ENCODE peak calls at places on chromosomes 16 and 17, in seven cellular contexts. O, Z, R, G, D, V and J are unnamed samples.

GRCh38 chr17:33531311-33531710 is 238.2 kb upstream of the ASIC2 start:
- DNase-seq in O (no peak), Z (no peak), R (no peak), G (no peak), D (no peak), V (no peak), J (no peak)

GRCh38 chr17:21008516-21008915 is 34.3 kb downstream of the USP22 start:
- DNase-seq in O (no peak), Z (no peak), R (no peak), G (no peak), D (no peak), V (no peak), J (no peak)

GRCh38 chr17:45874148-45874547 is 20.2 kb upstream of the MAPT start:
- DNase-seq in O (peak; percentile 24), Z (no peak), R (no peak), G (no peak), D (no peak), V (no peak), J (no peak)

GRCh38 chr17:628507-628941 is 86.1 kb downstream of the VPS53 start:
- DNase-seq in O (no peak), Z (no peak), R (no peak), G (no peak), D (no peak), V (peak; percentile 26), J (no peak)

GRCh38 chr17:78343433-78344201 is 16.3 kb downstream of the SOCS3 start:
- DNase-seq in O (no peak), Z (no peak), R (peak; percentile 81), G (peak; percentile 50), D (no peak), V (no peak), J (no peak)

GRCh38 chr17:1398900-1399299 is 1.1 kb downstream of the YWHAE start:
- DNase-seq in O (peak; percentile 42), Z (no peak), R (peak; percentile 25), G (no peak), D (no peak), V (peak; percentile 30), J (no peak)

GRCh38 chr17:56819431-56820145 is 14.1 kb downstream of the C17orf67 start:
- DNase-seq in O (peak; percentile 80), Z (peak; percentile 73), R (peak; percentile 80), G (peak; percentile 76), D (peak; percentile 85), V (peak; percentile 72), J (peak; percentile 10)

GRCh38 chr16:31869511-31870201 is 4.0 kb upstream of the ZNF267 start:
- DNase-seq in O (peak; percentile 51), Z (no peak), R (peak; percentile 78), G (no peak), D (no peak), V (peak; percentile 56), J (no peak)

GRCh38 chr17:1714980-1715802 is 5.0 kb upstream of the TLCD2 start:
- DNase-seq in O (peak; percentile 41), Z (peak; percentile 71), R (no peak), G (peak; percentile 84), D (peak; percentile 45), V (peak; percentile 95), J (peak; percentile 60)

GRCh38 chr17:65022137-65022536 is 34.4 kb downstream of the GNA13 start:
- DNase-seq in O (peak; percentile 37), Z (no peak), R (no peak), G (no peak), D (no peak), V (no peak), J (no peak)

GRCh38 chr17:69103557-69104233 is 38.0 kb downstream of the ABCA6 start:
- DNase-seq in O (no peak), Z (no peak), R (no peak), G (no peak), D (no peak), V (no peak), J (no peak)

GRCh38 chr17:76925333-76925935 is 57.2 kb downstream of the MGAT5B start:
- DNase-seq in O (no peak), Z (peak; percentile 37), R (no peak), G (no peak), D (no peak), V (no peak), J (no peak)

GRCh38 chr17:22669721-22670120 is 977.4 kb downstream of the KCNJ18 start:
- DNase-seq in O (no peak), Z (no peak), R (no peak), G (no peak), D (no peak), V (no peak), J (no peak)

GRCh38 chr16:88103011-88103410 is 151.8 kb downstream of the BANP start:
- DNase-seq in O (no peak), Z (no peak), R (no peak), G (no peak), D (no peak), V (no peak), J (no peak)

GRCh38 chr16:66509576-66509975 is 40.3 kb downstream of the TK2 start:
- DNase-seq in O (no peak), Z (no peak), R (no peak), G (peak; percentile 18), D (no peak), V (no peak), J (no peak)

GRCh38 chr17:7559307-7560171 is 989 bp downstream of the TNFSF13 start:
- DNase-seq in O (no peak), Z (no peak), R (no peak), G (peak; percentile 79), D (no peak), V (no peak), J (no peak)
- H3K4me3 ChIP-seq in O (no peak overlapping the region), Z (no peak overlapping the region), R (no peak overlapping the region), G (peak overlapping the region; percentile 67), D (no peak overlapping the region), V (no peak overlapping the region), J (no peak overlapping the region)

GRCh38 chr17:32265192-32265895 is at the start of gene RHBDL3:
- DNase-seq in O (no peak), Z (peak; percentile 41), R (no peak), G (peak; percentile 32), D (no peak), V (no peak), J (no peak)

GRCh38 chr17:32265896-32266388 is 310 bp downstream of the RHBDL3 start:
- DNase-seq in O (no peak), Z (no peak), R (no peak), G (no peak), D (no peak), V (no peak), J (no peak)

GRCh38 chr17:32264823-32265191 is 825 bp upstream of the RHBDL3 start:
- DNase-seq in O (no peak), Z (no peak), R (no peak), G (no peak), D (no peak), V (no peak), J (no peak)

GRCh38 chr17:32267690-32268205 is 2.1 kb downstream of the RHBDL3 start:
- DNase-seq in O (no peak), Z (no peak), R (no peak), G (no peak), D (no peak), V (no peak), J (no peak)

DNA sequence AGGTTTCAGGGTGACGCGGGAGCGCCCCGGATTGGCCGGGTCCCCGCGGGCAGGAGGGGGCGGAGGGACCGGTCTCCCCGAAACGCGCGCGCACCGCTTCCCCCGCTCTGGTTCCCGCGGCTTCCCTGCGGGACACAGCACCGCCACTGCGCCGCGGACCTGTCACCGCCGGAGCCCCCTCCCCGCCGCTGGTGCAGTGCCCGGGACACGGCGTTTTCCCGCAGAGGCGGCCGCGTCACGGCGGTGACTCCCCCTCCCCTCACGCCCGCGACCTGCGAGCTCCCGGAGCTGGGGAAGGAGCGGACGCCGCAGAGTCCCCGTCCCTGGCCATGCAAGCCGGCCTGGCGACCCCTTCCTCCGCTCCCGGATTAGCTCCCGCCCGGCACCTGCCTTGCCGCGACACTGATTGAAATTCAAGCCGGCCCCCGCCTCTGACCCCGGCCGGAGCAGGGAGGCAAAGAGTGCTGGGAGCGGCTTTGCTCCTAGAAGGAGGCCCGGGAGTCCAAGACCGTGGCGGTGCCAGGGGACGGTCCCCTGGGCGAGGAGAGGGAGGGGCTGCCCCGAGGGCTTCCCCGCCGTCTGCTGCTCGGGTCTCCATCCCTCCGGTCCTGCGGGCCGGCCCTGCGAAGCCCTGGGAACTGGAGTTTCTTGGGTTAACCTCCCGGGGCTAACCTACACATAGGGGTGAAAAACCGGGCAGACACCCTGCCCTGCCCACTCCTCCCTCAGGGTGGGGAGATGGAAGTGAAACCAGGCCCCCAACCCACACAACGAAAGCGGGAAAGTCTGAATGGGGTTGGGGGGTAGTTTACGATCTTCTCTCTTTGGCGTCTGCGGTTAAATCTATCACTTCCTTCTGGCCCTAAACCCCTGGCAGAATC is 997 bp downstream of the RHBDL3 start:
- DNase-seq in O (no peak), Z (no peak), R (no peak), G (no peak), D (no peak), V (no peak), J (no peak)
- H3K4me3 ChIP-seq in O (peak overlapping the region; percentile 43), Z (peak overlapping the region; percentile 57), R (peak overlapping the region; percentile 38), G (peak overlapping the region; percentile 84), D (peak overlapping the region; percentile 51), V (peak overlapping the region; percentile 41), J (peak overlapping the region; percentile 25)

GRCh38 chr16:85948870-85949269 is 49.9 kb downstream of the IRF8 start:
- DNase-seq in O (no peak), Z (no peak), R (peak; percentile 72), G (no peak), D (no peak), V (no peak), J (no peak)

GRCh38 chr16:85947511-85948509 is 48.8 kb downstream of the IRF8 start:
- DNase-seq in O (no peak), Z (no peak), R (peak; percentile 95), G (peak; percentile 43), D (no peak), V (no peak), J (no peak)

GRCh38 chr16:85945424-85945751 is 46.4 kb downstream of the IRF8 start:
- DNase-seq in O (no peak), Z (no peak), R (peak; percentile 30), G (no peak), D (no peak), V (no peak), J (no peak)

GRCh38 chr16:85944572-85945423 is 45.8 kb downstream of the IRF8 start:
- DNase-seq in O (no peak), Z (no peak), R (no peak), G (no peak), D (no peak), V (no peak), J (no peak)

GRCh38 chr16:85946680-85947510 is 47.9 kb downstream of the IRF8 start:
- DNase-seq in O (no peak), Z (no peak), R (peak; percentile 53), G (no peak), D (no peak), V (no peak), J (no peak)
- H3K4me3 ChIP-seq in O (no peak overlapping the region), Z (no peak overlapping the region), R (peak overlapping the region; percentile 59), G (peak overlapping the region; percentile 27), D (no peak overlapping the region), V (no peak overlapping the region), J (no peak overlapping the region)

DNA sequence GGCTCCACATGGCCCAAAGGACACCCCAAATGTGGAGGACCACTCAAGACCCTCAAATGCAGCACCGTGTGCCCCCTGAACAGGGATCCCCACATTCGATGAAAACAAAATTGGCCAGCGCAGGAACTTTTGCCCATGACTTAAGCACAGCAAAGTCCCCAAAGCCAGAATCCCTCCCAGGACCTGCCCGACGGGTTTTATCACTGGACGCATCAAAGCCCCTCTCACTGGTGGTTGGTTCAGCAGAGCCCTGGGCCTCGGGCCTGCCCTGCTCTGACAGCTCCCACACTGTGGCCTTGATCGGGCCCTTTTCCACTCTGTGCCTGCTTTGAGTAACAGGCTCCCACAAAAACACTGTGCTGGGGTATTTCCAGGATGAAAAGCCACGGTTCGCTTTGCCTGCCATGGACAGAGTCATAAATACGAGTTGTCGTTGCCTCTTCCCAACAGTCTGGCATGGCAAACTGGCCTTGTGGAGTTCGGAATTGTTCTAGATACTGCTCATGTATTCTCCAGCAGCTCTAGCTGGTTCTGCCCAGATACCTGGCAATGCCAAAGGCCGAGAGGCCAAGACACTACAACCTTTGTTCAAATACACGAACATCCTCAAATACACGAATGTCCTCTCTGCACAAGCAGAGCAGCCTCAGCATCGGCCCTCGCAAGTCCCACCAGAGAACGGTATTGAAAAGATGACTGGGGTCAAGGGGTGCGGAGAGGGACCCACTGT is 46.4 kb downstream of the TBC1D16 start:
- DNase-seq in O (no peak), Z (no peak), R (no peak), G (no peak), D (no peak), V (no peak), J (no peak)
- H3K4me3 ChIP-seq in O (no peak overlapping the region), Z (no peak overlapping the region), R (no peak overlapping the region), G (no peak overlapping the region), D (no peak overlapping the region), V (no peak overlapping the region), J (no peak overlapping the region)